ENCODE peak calls at places on chromosomes 13 and 19, in seven cellular contexts. R is SK-N-SH; P is AG10803; G is HFF-Myc; Q is fibroblast of villous mesenchyme; E is CD8-positive, alpha-beta T cell; K is mucosa of descending colon. O is an unnamed sample.

GRCh38 chr19:38676878-38677646 is 29.6 kb downstream of the ACTN4 start:
- DNase-seq in R (no peak), P (no peak), G (no peak), Q (no peak), E (no peak), K (no peak), O (no peak)

GRCh38 chr19:47443331-47443730 is 24.0 kb upstream of the MEIS3 start:
- DNase-seq in R (no peak), P (no peak), G (no peak), Q (no peak), E (no peak), K (no peak), O (no peak)

GRCh38 chr19:50661675-50662441 is 12.6 kb downstream of the C19orf81 start:
- DNase-seq in R (no peak), P (no peak), G (no peak), Q (no peak), E (no peak), K (no peak), O (no peak)

GRCh38 chr19:35828694-35829301 is 16.2 kb upstream of the PRODH2 start:
- DNase-seq in R (no peak), P (peak; percentile 50), G (peak; percentile 54), Q (peak; percentile 67), E (peak; percentile 30), K (peak; percentile 83), O (peak; percentile 14)

GRCh38 chr19:10379880-10380310 is 477 bp downstream of the TYK2 start:
- DNase-seq in R (no peak), P (no peak), G (no peak), Q (no peak), E (no peak), K (no peak), O (no peak)

GRCh38 chr19:3268326-3268725 is 43.9 kb downstream of the CELF5 start:
- DNase-seq in R (no peak), P (no peak), G (no peak), Q (no peak), E (no peak), K (no peak), O (no peak)

GRCh38 chr19:45641274-45642105 is 2.3 kb upstream of the EML2 start:
- DNase-seq in R (no peak), P (peak; percentile 48), G (peak; percentile 86), Q (peak; percentile 63), E (peak; percentile 45), K (peak; percentile 97), O (no peak)

GRCh38 chr13:45994752-45995151 is 57.8 kb downstream of the ZC3H13 start:
- DNase-seq in R (no peak), P (no peak), G (no peak), Q (no peak), E (no peak), K (no peak), O (no peak)

GRCh38 chr13:110258876-110259631 is 47.9 kb downstream of the COL4A1 start:
- DNase-seq in R (no peak), P (no peak), G (no peak), Q (peak; percentile 64), E (no peak), K (no peak), O (no peak)

GRCh38 chr13:35597451-35597850 is 121.0 kb upstream of the MAB21L1 start:
- DNase-seq in R (no peak), P (no peak), G (no peak), Q (no peak), E (no peak), K (no peak), O (no peak)

GRCh38 chr19:13068064-13068807 is 34.4 kb downstream of the LYL1 start:
- DNase-seq in R (no peak), P (no peak), G (no peak), Q (no peak), E (no peak), K (no peak), O (no peak)

GRCh38 chr19:33484226-33484774 is 37.3 kb downstream of the PEPD start:
- DNase-seq in R (no peak), P (no peak), G (no peak), Q (no peak), E (no peak), K (no peak), O (no peak)

GRCh38 chr13:36344173-36344572 is 2.0 kb downstream of the SPART start:
- DNase-seq in R (no peak), P (peak; percentile 80), G (no peak), Q (peak; percentile 88), E (no peak), K (no peak), O (no peak)

GRCh38 chr13:100922599-100922998 is 248.0 kb upstream of the TMTC4 start:
- DNase-seq in R (no peak), P (no peak), G (no peak), Q (no peak), E (no peak), K (no peak), O (no peak)

GRCh38 chr13:91058066-91058465 is 289.4 kb upstream of the MIR17HG start:
- DNase-seq in R (no peak), P (no peak), G (no peak), Q (no peak), E (no peak), K (no peak), O (no peak)

GRCh38 chr19:42246143-42246868 is 3.9 kb upstream of the GSK3A start:
- DNase-seq in R (peak; percentile 74), P (peak; percentile 82), G (no peak), Q (peak; percentile 84), E (no peak), K (peak; percentile 71), O (no peak)

DNA sequence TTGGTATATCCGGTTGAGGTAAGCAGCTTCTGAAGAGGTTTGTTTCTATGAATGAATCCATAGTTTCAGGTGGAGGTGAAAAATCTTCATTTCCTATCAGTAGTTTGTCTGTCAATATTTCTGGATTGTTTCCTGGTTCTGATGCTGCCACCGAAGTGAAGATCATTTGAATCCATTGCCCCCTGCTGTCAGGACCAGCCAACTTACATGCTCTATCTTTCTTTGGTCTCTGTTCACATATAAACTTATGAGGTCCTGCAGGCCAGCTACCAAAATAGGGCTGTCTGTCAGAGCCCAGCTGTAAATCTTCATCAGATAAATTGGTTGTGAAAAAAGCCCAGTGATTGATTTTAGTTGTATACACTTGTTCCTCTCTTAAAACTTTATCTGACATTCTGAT is 15.2 kb upstream of the N4BP2L1 start:
- DNase-seq in R (peak; percentile 38), P (peak; percentile 19), G (no peak), Q (peak; percentile 49), E (no peak), K (peak; percentile 69), O (no peak)
- TF ChIP-seq CTCF in R (peak; percentile 43), P (peak; percentile 38), G (peak; percentile 23), Q (peak; percentile 53), E (peak; percentile 65), K (no peak), O (peak; percentile 37)

GRCh38 chr19:40803170-40803856 is 4.3 kb downstream of the EGLN2 start:
- DNase-seq in R (no peak), P (no peak), G (no peak), Q (no peak), E (no peak), K (no peak), O (no peak)
- H3K4me3 ChIP-seq in R (peak overlapping the region; percentile 6), P (peak overlapping the region; percentile 39), G (peak overlapping the region; percentile 78), Q (peak overlapping the region; percentile 90), E (peak overlapping the region; percentile 56), K (no peak overlapping the region), O (no peak overlapping the region)

GRCh38 chr13:50581586-50582196 is 261.8 kb downstream of the DLEU7 start:
- DNase-seq in R (no peak), P (no peak), G (no peak), Q (no peak), E (no peak), K (no peak), O (no peak)

GRCh38 chr13:50577806-50578205 is 265.7 kb downstream of the DLEU7 start:
- DNase-seq in R (no peak), P (no peak), G (no peak), Q (no peak), E (no peak), K (no peak), O (no peak)

GRCh38 chr13:50584856-50585580 is 258.5 kb downstream of the DLEU7 start:
- DNase-seq in R (no peak), P (no peak), G (no peak), Q (peak; percentile 58), E (no peak), K (no peak), O (no peak)

GRCh38 chr13:50576156-50576555 is 267.3 kb downstream of the DLEU7 start:
- DNase-seq in R (no peak), P (peak; percentile 20), G (no peak), Q (no peak), E (no peak), K (peak; percentile 70), O (no peak)

DNA sequence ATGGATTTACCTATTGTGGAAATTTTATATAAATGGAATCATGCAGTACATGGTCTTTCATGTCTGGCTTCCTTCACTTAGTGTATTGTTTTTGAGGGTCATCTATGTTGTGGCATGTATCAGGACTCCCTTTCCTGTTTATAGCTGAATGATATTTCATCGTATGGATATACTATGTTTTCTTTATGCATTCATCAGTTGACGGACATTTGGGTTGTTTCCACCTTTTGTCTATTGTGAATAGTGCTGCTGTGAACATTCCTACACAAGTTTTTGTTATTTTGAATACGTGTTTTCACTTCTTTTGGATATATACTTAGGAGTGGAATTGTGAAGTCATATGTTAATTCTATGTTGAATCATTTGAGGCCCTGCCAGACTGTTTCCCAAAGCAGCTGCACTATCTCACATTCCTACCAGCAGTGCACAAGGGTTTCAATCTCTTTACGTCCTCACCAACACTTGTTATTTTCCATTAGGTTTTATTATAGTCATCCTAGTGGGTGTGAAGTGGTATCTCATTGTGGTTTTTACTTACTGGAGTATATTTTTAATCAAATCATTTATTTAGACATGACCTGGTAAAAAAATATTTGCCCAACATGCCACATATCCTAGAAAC is 262.7 kb downstream of the DLEU7 start:
- DNase-seq in R (no peak), P (peak; percentile 66), G (no peak), Q (peak; percentile 62), E (no peak), K (no peak), O (no peak)
- TF ChIP-seq CTCF in R (peak; percentile 36), P (peak; percentile 41), G (peak; percentile 10), Q (peak; percentile 17), E (no peak), K (no peak), O (peak; percentile 20)

GRCh38 chr19:16595097-16595496 is 22.9 kb upstream of the SLC35E1 start:
- DNase-seq in R (no peak), P (no peak), G (no peak), Q (no peak), E (no peak), K (no peak), O (no peak)

GRCh38 chr19:16593181-16593580 is 21.0 kb upstream of the SLC35E1 start:
- DNase-seq in R (no peak), P (no peak), G (no peak), Q (no peak), E (no peak), K (no peak), O (no peak)

GRCh38 chr19:16596399-16596798 is 24.2 kb upstream of the SLC35E1 start:
- DNase-seq in R (no peak), P (no peak), G (no peak), Q (no peak), E (no peak), K (no peak), O (no peak)

GRCh38 chr19:16594131-16594586 is 21.9 kb upstream of the SLC35E1 start:
- DNase-seq in R (no peak), P (no peak), G (no peak), Q (no peak), E (no peak), K (no peak), O (no peak)

GRCh38 chr19:16594681-16595091 is 22.5 kb upstream of the SLC35E1 start:
- DNase-seq in R (no peak), P (no peak), G (no peak), Q (no peak), E (no peak), K (no peak), O (no peak)
- H3K4me3 ChIP-seq in R (no peak overlapping the region), P (no peak overlapping the region), G (no peak overlapping the region), Q (no peak overlapping the region), E (peak overlapping the region; percentile 54), K (no peak overlapping the region), O (no peak overlapping the region)

O was measured in retinal pigment epithelial cell.